ENCODE peak calls at places on chromosomes 12 and 14, in nine cellular contexts. R, V, T, N, C, D, U, A and X are unnamed samples.

GRCh38 chr12:97781342-97781741 is 318.7 kb downstream of the RMST start:
- DNase-seq in R (no peak), D (no peak), A (no peak), U (no peak), V (no peak), C (no peak), N (no peak), T (no peak), X (no peak)

GRCh38 chr12:51897181-51897580 is 9.3 kb downstream of the ANKRD33 start:
- DNase-seq in V (peak; percentile 68), R (no peak), C (no peak), T (no peak), D (no peak), U (no peak), A (no peak), N (no peak), X (no peak)

GRCh38 chr12:31204995-31205582 is 120.9 kb downstream of the SINHCAF start:
- DNase-seq in N (no peak), V (no peak), D (no peak), A (no peak), R (no peak), C (no peak), T (peak; percentile 49), U (no peak), X (no peak)

GRCh38 chr12:49336645-49337584 is at the start of gene C1QL4:
- DNase-seq in T (peak; percentile 52), N (peak; percentile 85), C (peak; percentile 81), U (peak; percentile 69), V (peak; percentile 85), A (peak; percentile 81), D (peak; percentile 86), R (peak; percentile 89), X (peak; percentile 90)

GRCh38 chr12:47832263-47832933 is 12.7 kb upstream of the HDAC7 start:
- DNase-seq in C (no peak), D (no peak), T (no peak), V (no peak), A (no peak), N (no peak), U (no peak), R (no peak), X (no peak)

GRCh38 chr14:67187826-67188225 is 1.4 kb upstream of the GARIN2 start:
- DNase-seq in U (no peak), V (no peak), D (no peak), N (peak; percentile 69), A (no peak), C (no peak), T (peak; percentile 86), R (no peak), X (no peak)

GRCh38 chr14:58805605-58806358 is 168.0 kb downstream of the DACT1 start:
- DNase-seq in A (no peak), T (peak; percentile 44), R (no peak), D (no peak), U (no peak), N (no peak), C (no peak), V (no peak), X (no peak)

GRCh38 chr12:70733385-70733784 is 96.2 kb upstream of the PTPRB start:
- DNase-seq in C (no peak), A (no peak), D (no peak), T (peak; percentile 67), N (no peak), R (peak; percentile 28), V (no peak), U (no peak), X (peak; percentile 26)

GRCh38 chr14:57617510-57617909 is 123.9 kb upstream of the CCDC198 start:
- DNase-seq in U (no peak), R (no peak), N (no peak), A (no peak), V (no peak), T (no peak), D (no peak), C (no peak), X (no peak)

GRCh38 chr12:109455706-109456105 is 21.4 kb downstream of the KCTD10 start:
- DNase-seq in U (no peak), T (no peak), D (no peak), V (no peak), N (no peak), R (no peak), A (no peak), C (no peak), X (no peak)

GRCh38 chr12:107448198-107448597 is 237.4 kb upstream of the PWP1 start:
- DNase-seq in R (no peak), T (peak; percentile 5), N (no peak), A (no peak), V (no peak), C (no peak), U (no peak), D (no peak), X (no peak)

GRCh38 chr12:46386360-46386867 is 13.8 kb upstream of the SLC38A2 start:
- DNase-seq in C (no peak), U (no peak), N (no peak), A (no peak), T (peak; percentile 98), D (no peak), V (no peak), R (no peak), X (no peak)

GRCh38 chr12:101021911-101022388 is 188.1 kb downstream of the SLC5A8 start:
- DNase-seq in C (no peak), N (no peak), V (no peak), T (peak; percentile 90), U (no peak), D (no peak), R (no peak), A (no peak), X (no peak)

DNA sequence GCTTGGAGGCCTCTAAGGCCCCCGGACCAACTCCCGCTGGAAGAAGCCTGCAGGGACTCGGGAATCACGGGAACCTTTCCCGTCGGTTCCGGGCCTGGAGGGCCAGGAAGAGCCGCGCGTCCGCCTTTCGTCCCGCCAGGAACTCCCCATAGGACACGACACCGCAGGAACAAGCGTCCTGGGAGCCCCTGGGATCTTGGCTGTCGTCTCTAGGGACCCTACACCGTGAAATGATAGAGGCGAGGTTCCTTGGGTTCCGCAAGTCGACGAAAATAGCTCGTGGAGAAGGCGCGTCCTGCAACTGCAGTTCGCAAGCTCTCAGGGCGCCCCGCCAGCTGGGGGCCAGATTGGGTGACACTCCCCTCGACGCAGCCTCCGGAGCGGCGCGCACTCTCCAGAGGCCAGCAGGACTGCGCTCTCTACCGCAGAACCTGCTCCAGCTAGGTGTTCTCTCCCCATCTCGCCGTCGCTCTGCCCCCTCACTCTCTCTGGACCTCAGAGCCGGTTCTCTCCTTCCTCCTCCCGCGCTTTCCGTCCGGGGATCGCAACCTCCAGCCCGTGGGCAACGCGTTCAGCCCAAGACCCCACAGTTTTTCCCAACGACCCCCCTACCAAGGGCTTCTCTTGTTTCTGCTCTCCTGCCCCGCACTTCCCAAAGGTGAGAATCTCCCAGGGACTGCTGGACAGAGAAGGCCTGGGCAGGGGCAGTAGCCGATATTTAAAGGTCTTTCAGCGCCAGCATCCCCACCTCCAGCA is 776 bp downstream of the BMP4 start:
- DNase-seq in N (peak; percentile 70), C (peak; percentile 83), D (no peak), V (peak; percentile 93), U (peak; percentile 31), T (no peak), R (no peak), A (peak; percentile 58), X (no peak)
- TF ChIP-seq POLR2A in N (no peak), C (no peak), D (no peak), V (no peak), U (no peak), T (no peak), R (no peak), A (no peak), X (no peak)

DNA sequence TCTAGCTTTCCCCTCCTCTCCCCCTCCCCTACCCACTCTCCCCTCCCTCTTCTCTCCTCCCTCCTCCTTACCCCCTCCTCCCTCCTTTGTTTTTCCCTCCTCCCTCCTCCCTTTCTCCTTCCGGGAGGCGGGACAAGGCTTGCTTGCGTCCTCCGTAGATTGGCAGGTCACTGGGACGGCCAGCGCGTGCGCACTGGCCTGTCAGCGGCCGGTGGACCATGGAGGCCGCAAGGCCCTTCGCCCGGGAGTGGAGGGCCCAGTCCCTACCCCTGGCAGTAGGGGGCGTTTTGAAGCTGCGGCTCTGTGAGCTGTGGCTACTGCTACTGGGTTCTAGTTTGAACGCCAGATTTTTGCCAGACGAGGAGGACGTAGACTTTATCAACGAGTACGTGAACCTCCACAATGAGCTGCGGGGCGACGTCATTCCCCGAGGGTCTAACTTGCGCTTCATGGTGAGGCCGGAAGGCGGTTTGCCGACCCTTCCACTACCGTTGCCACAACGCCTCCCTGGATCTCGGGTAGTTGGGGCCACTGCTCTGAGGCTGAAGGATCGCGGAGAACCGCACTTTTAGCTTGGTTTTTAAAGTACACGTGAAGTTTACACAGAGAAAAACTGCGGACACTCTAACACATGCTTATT is at the start of gene GLIPR1L2:
- DNase-seq in N (peak; percentile 95), T (peak; percentile 97), U (peak; percentile 94), R (peak; percentile 97), C (peak; percentile 96), A (peak; percentile 97), D (peak; percentile 96), V (peak; percentile 98), X (peak; percentile 50)
- TF ChIP-seq POLR2A in N (no peak), T (no peak), U (peak; percentile 69), R (peak; percentile 65), C (peak; percentile 83), A (peak; percentile 75), D (peak; percentile 80), V (peak; percentile 63), X (peak; percentile 41)

DNA sequence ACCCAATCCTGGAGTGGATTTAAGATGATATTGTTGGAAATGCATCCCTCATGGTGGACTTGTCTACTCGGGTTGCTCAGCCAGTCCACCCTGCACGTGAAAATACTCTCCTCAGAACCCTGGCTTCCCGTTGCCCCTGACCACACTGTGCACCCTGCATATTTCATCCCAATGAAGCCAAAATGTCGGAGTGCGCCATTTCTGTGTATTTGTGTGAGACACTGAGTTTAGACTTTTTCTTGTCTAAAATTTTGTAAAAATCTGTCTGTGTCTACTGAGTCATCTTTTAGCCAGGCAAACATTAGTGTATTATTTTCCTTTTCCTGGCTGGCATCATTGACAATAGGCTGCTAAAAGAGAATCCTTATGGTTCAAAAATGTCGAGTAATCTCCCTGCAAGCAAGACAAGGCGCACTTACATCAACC is 485 bp upstream of the PNMA1 start:
- DNase-seq in C (no peak), V (no peak), A (no peak), N (no peak), D (no peak), T (peak; percentile 42), U (no peak), R (peak; percentile 40), X (no peak)
- TF ChIP-seq POLR2A in C (no peak), V (no peak), A (no peak), N (no peak), D (no peak), T (no peak), U (no peak), R (no peak), X (peak; percentile 48)

DNA sequence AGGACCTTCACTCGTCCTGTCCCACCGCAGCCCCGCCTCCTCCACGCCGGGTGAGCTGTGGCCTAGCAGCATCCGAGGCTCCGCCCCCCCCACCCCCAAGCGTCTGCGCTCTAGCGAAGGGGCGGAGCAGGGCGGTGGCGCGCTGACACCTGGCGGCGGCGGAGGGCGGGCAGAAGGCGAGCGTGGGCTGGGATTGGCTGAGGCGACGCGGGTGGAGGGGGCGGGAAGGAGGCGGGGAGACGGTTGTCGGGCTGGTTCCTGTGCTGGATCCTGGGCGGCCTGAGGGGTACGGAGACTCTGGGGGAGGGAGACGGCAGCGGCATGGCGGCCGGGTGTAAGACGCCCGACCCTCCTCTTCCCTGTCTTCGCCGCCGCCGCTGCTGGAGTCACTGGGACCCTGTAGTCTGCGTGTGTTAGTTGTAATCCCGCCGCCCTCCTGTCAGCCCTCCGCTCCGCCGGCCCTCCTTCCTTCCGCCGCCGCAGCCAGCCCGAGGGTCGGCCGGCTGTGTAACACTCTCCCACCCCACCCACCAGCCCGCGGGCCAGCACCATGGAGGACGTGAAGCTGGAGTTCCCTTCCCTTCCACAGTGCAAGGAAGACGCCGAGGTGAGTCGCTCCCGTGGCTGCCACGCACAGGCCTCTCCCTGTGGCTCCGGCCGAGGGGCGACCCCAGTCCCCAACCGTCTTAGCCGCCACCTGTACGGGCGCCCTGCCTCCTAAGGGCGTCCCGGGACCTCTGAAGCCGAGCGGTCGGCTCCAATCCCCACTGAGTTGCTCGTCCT is at the start of gene STYX:
- DNase-seq in R (peak; percentile 99), D (peak; percentile 99), U (peak; percentile 98), T (peak; percentile 96), N (peak; percentile 99), A (peak; percentile 100), V (peak; percentile 99), C (peak; percentile 97), X (peak; percentile 66)
- TF ChIP-seq POLR2A in R (peak; percentile 61), D (peak; percentile 93), U (peak; percentile 52), T (peak; percentile 87), N (peak; percentile 57), A (peak; percentile 94), V (peak; percentile 67), C (peak; percentile 86), X (peak; percentile 93)